ENCODE peak calls at places on chromosomes 5 and 9, in eight cellular contexts. One of them, this sample, is unnamed.
A peak's percentile ranks its signal among the peaks of the same experiment; 100 is the strongest.

GRCh38 chr9:138022121-138022741 is 144.6 kb downstream of the CACNA1B start:
- DNase-seq in adrenal gland: no peak
- DNase-seq in thyroid gland: peak; percentile 44
- DNase-seq in T-cell: no peak
- DNase-seq in renal cortical epithelial cell: no peak
- DNase-seq in lower lobe of right lung: peak; percentile 33
- DNase-seq in NCI-H1417: no peak
- DNase-seq in activated effector memory CD4-positive, alpha-beta T cell treated with Interleukin-2 at 50 U/mL for 16 hours: no peak
- DNase-seq in this sample: peak; percentile 29

GRCh38 chr9:131530546-131530929 is 525 bp downstream of the UCK1 start:
- DNase-seq in adrenal gland: peak; percentile 70
- DNase-seq in thyroid gland: peak; percentile 75
- DNase-seq in T-cell: no peak
- DNase-seq in renal cortical epithelial cell: peak; percentile 38
- DNase-seq in lower lobe of right lung: peak; percentile 61
- DNase-seq in NCI-H1417: peak; percentile 69
- DNase-seq in activated effector memory CD4-positive, alpha-beta T cell treated with Interleukin-2 at 50 U/mL for 16 hours: no peak
- DNase-seq in this sample: peak; percentile 39

GRCh38 chr9:13552606-13553215 is 273.2 kb upstream of the MPDZ start:
- DNase-seq in adrenal gland: no peak
- DNase-seq in thyroid gland: no peak
- DNase-seq in T-cell: no peak
- DNase-seq in renal cortical epithelial cell: no peak
- DNase-seq in lower lobe of right lung: no peak
- DNase-seq in NCI-H1417: no peak
- DNase-seq in activated effector memory CD4-positive, alpha-beta T cell treated with Interleukin-2 at 50 U/mL for 16 hours: no peak
- DNase-seq in this sample: no peak

GRCh38 chr5:149851211-149851610 is 93.4 kb downstream of the PDE6A start:
- DNase-seq in adrenal gland: no peak
- DNase-seq in thyroid gland: no peak
- DNase-seq in T-cell: no peak
- DNase-seq in renal cortical epithelial cell: no peak
- DNase-seq in lower lobe of right lung: no peak
- DNase-seq in NCI-H1417: no peak
- DNase-seq in activated effector memory CD4-positive, alpha-beta T cell treated with Interleukin-2 at 50 U/mL for 16 hours: no peak
- DNase-seq in this sample: no peak

GRCh38 chr9:135501261-135502167 is 1.0 kb downstream of the MRPS2 start:
- DNase-seq in adrenal gland: peak; percentile 77
- DNase-seq in thyroid gland: no peak
- DNase-seq in T-cell: no peak
- DNase-seq in renal cortical epithelial cell: no peak
- DNase-seq in lower lobe of right lung: peak; percentile 79
- DNase-seq in NCI-H1417: no peak
- DNase-seq in activated effector memory CD4-positive, alpha-beta T cell treated with Interleukin-2 at 50 U/mL for 16 hours: no peak
- DNase-seq in this sample: peak; percentile 64

GRCh38 chr9:105447814-105448812 is at the start of gene FSD1L:
- DNase-seq in adrenal gland: peak; percentile 97
- DNase-seq in thyroid gland: peak; percentile 93
- DNase-seq in T-cell: peak; percentile 53
- DNase-seq in renal cortical epithelial cell: peak; percentile 83
- DNase-seq in lower lobe of right lung: peak; percentile 96
- DNase-seq in NCI-H1417: peak; percentile 95
- DNase-seq in activated effector memory CD4-positive, alpha-beta T cell treated with Interleukin-2 at 50 U/mL for 16 hours: peak; percentile 72
- DNase-seq in this sample: peak; percentile 86

GRCh38 chr9:81585191-81585763 is 104.1 kb downstream of the TLE1 start:
- DNase-seq in adrenal gland: no peak
- DNase-seq in thyroid gland: no peak
- DNase-seq in T-cell: no peak
- DNase-seq in renal cortical epithelial cell: no peak
- DNase-seq in lower lobe of right lung: no peak
- DNase-seq in NCI-H1417: no peak
- DNase-seq in activated effector memory CD4-positive, alpha-beta T cell treated with Interleukin-2 at 50 U/mL for 16 hours: no peak
- DNase-seq in this sample: no peak

GRCh38 chr5:33834334-33834733 is 57.5 kb downstream of the ADAMTS12 start:
- DNase-seq in adrenal gland: no peak
- DNase-seq in thyroid gland: no peak
- DNase-seq in T-cell: no peak
- DNase-seq in renal cortical epithelial cell: no peak
- DNase-seq in lower lobe of right lung: no peak
- DNase-seq in NCI-H1417: no peak
- DNase-seq in activated effector memory CD4-positive, alpha-beta T cell treated with Interleukin-2 at 50 U/mL for 16 hours: no peak
- DNase-seq in this sample: no peak

GRCh38 chr5:63249960-63250359 is 671.3 kb downstream of the LRRC70 start:
- DNase-seq in adrenal gland: no peak
- DNase-seq in thyroid gland: no peak
- DNase-seq in T-cell: no peak
- DNase-seq in renal cortical epithelial cell: no peak
- DNase-seq in lower lobe of right lung: no peak
- DNase-seq in NCI-H1417: no peak
- DNase-seq in activated effector memory CD4-positive, alpha-beta T cell treated with Interleukin-2 at 50 U/mL for 16 hours: no peak
- DNase-seq in this sample: no peak

GRCh38 chr5:37721447-37721871 is 118.4 kb downstream of the GDNF start:
- DNase-seq in adrenal gland: no peak
- DNase-seq in thyroid gland: no peak
- DNase-seq in T-cell: no peak
- DNase-seq in renal cortical epithelial cell: no peak
- DNase-seq in lower lobe of right lung: no peak
- DNase-seq in NCI-H1417: no peak
- DNase-seq in activated effector memory CD4-positive, alpha-beta T cell treated with Interleukin-2 at 50 U/mL for 16 hours: no peak
- DNase-seq in this sample: peak; percentile 64

GRCh38 chr5:39328731-39329130 is 35.6 kb downstream of the C9 start:
- DNase-seq in adrenal gland: no peak
- DNase-seq in thyroid gland: no peak
- DNase-seq in T-cell: no peak
- DNase-seq in renal cortical epithelial cell: no peak
- DNase-seq in lower lobe of right lung: no peak
- DNase-seq in NCI-H1417: no peak
- DNase-seq in activated effector memory CD4-positive, alpha-beta T cell treated with Interleukin-2 at 50 U/mL for 16 hours: no peak
- DNase-seq in this sample: no peak

GRCh38 chr5:169637085-169637855 is at the start of gene DOCK2:
- DNase-seq in adrenal gland: peak; percentile 49
- DNase-seq in thyroid gland: no peak
- DNase-seq in T-cell: peak; percentile 52
- DNase-seq in renal cortical epithelial cell: no peak
- DNase-seq in lower lobe of right lung: peak; percentile 87
- DNase-seq in NCI-H1417: no peak
- DNase-seq in activated effector memory CD4-positive, alpha-beta T cell treated with Interleukin-2 at 50 U/mL for 16 hours: peak; percentile 58
- DNase-seq in this sample: peak; percentile 85

This sample was measured in activated CD8-positive, alpha-beta T cell treated with anti-CD3 and anti-CD28 coated beads for 36 hours.